ENCODE peak calls at places on chromosome 20, in five cellular contexts. Y is uterus, H is A549, R is neuronal stem cell, M is heart left ventricle. E is an unnamed sample. For H3K4me1, the result is how much of the 10 kb centered on the place peaks cover.

GRCh38 chr20:15756001-15756400 is 817.2 kb downstream of the KIF16B start:
- DNase-seq in M (no peak), R (no peak), H (no peak), Y (no peak), E (no peak)

GRCh38 chr20:4342631-4343030 is 327.3 kb upstream of the RNF24 start:
- DNase-seq in H (no peak), R (no peak), M (no peak), Y (no peak), E (no peak)

GRCh38 chr20:48843125-48843806 is 15.5 kb upstream of the PREX1 start:
- DNase-seq in Y (no peak), M (no peak), R (no peak), H (peak), E (no peak)

GRCh38 chr20:57090590-57091560 is 175.6 kb downstream of the BMP7 start:
- DNase-seq in R (no peak), H (no peak), Y (no peak), M (no peak), E (no peak)

GRCh38 chr20:4829494-4830211 is 107.9 kb downstream of the PRND start:
- DNase-seq in M (peak), H (no peak), R (no peak), Y (peak), E (no peak)

GRCh38 chr20:25676164-25676809 is 20.4 kb downstream of the ZNF337 start:
- DNase-seq in Y (no peak), M (no peak), H (peak), R (no peak), E (no peak)

GRCh38 chr20:61937963-61938838 is 127.5 kb downstream of the TAF4 start:
- DNase-seq in M (peak), H (no peak), Y (no peak), R (no peak), E (no peak)

GRCh38 chr20:53438368-53438767 is 155.3 kb downstream of the ZNF217 start:
- DNase-seq in R (no peak), M (no peak), Y (no peak), H (no peak), E (no peak)

GRCh38 chr20:1417273-1417672 is 24.4 kb upstream of the FKBP1A start:
- DNase-seq in Y (no peak), H (no peak), M (no peak), R (no peak), E (no peak)

GRCh38 chr20:137668-138131 is 4.7 kb upstream of the DEFB126 start:
- DNase-seq in R (no peak), M (no peak), H (peak), Y (no peak), E (peak)

GRCh38 chr20:17946572-17947473 is 21.8 kb downstream of the SNX5 start:
- DNase-seq in M (no peak), Y (no peak), R (no peak), H (no peak), E (no peak)

GRCh38 chr20:17948442-17948841 is 20.2 kb downstream of the SNX5 start:
- DNase-seq in R (no peak), M (no peak), H (no peak), Y (no peak), E (no peak)

GRCh38 chr20:17944854-17945474 is 23.6 kb downstream of the SNX5 start:
- DNase-seq in R (no peak), Y (no peak), H (no peak), M (no peak), E (no peak)

GRCh38 chr20:17947474-17947815 is 21.1 kb downstream of the SNX5 start:
- DNase-seq in H (no peak), R (no peak), Y (no peak), M (no peak), E (no peak)

DNA sequence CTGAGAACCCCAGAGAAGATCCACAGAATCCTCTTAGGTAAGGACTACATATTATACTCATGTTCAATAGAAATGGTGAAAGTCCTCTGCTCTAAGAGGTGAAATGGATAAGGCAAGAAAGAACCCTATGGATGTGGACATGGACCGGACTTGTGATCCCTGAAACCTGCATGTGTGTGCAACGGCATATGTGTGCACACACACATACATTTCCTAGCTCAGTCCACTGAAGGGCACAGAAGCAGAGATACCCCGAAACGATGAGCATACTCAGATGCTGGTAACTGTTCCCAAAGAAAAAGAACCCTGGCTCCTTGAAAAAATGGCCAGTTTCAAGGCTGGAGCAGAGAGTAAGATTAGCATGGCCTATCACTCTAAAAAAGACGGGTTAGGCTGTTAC is 22.6 kb downstream of the SNX5 start:
- DNase-seq in M (no peak), R (no peak), Y (no peak), H (no peak), E (no peak)
- H3K4me1 ChIP-seq in M (under half), R (under half), Y (under half), H (under half), E (under half)

GRCh38 chr20:44703183-44703925 is 11.8 kb upstream of the CCN5 start:
- DNase-seq in R (no peak), M (no peak), H (no peak), Y (no peak), E (no peak)

GRCh38 chr20:44702776-44703175 is 12.4 kb upstream of the CCN5 start:
- DNase-seq in H (no peak), R (no peak), M (peak), Y (peak), E (no peak)

GRCh38 chr20:44705364-44706094 is 9.6 kb upstream of the CCN5 start:
- DNase-seq in M (no peak), R (no peak), Y (no peak), H (no peak), E (no peak)

GRCh38 chr20:44704551-44704971 is 10.6 kb upstream of the CCN5 start:
- DNase-seq in H (no peak), R (no peak), M (no peak), Y (no peak), E (no peak)

DNA sequence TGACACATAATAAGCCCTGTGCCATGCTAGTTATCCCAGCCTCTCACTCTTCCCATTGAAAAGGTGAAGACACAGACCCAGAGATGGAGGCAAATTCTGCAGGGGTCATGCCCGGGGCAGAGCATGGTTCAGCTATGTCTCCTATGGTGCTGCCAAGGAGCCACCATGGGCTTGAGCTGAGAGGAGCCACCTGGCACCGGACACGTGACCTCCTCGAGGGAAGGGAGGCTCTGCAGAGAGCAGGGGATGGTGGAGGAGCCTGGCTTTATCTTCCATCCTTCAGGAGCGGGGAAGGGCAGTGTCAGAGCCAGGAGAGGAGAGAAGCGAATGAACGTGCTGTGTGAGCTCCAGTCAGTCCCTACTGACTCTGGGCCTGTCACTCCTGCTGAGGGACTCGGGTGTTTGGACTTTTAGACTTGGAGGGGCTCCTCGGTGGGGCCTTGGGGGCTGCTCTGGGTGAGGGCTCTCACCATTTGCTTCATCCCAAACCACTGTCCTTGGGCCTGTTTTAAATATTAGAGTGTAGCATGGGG is 11.1 kb upstream of the CCN5 start:
- DNase-seq in H (no peak), R (no peak), M (no peak), Y (no peak), E (no peak)
- H3K4me1 ChIP-seq in H (under half), R (under half), M (half or more), Y (under half), E (under half)

DNA sequence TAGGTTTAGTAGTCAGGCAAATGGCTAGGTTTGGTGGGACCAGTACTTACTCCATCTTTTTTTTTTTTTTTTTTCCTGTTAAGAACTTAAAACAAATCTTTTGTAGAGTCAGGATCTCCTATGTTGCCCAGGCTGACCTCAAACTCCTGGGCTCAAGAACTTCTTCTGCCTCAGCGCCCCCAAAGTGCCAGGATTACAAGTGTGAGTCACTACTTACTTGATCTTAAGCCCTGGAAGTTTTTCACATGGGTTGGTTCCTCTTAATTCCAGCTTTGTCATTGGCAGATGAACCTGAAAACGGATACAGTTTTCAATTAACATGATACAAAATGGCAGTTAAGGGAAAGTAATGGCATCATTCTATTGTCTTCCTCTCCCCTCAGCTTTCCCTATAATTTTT is 179.4 kb upstream of the JAG1 start:
- DNase-seq in M (no peak), R (peak), Y (no peak), H (no peak), E (no peak)
- H3K4me1 ChIP-seq in M (under half), R (under half), Y (under half), H (half or more), E (under half)

GRCh38 chr20:50969912-50970311 is 11.3 kb downstream of the MOCS3 start:
- DNase-seq in R (no peak), M (no peak), H (no peak), Y (no peak), E (no peak)

GRCh38 chr20:50967621-50968020 is 9.0 kb downstream of the MOCS3 start:
- DNase-seq in Y (no peak), H (no peak), R (peak), M (no peak), E (no peak)

GRCh38 chr20:50969416-50969815 is 10.8 kb downstream of the MOCS3 start:
- DNase-seq in Y (no peak), M (no peak), R (no peak), H (no peak), E (no peak)

GRCh38 chr20:50968289-50968688 is 9.7 kb downstream of the MOCS3 start:
- DNase-seq in M (no peak), Y (no peak), H (no peak), R (no peak), E (no peak)
- H3K4me1 ChIP-seq in M (under half), Y (under half), H (under half), R (under half), E (under half)

GRCh38 chr20:62997626-62998025 is 9.1 kb downstream of the BHLHE23 start:
- DNase-seq in M (no peak), R (no peak), H (no peak), Y (no peak), E (no peak)

GRCh38 chr20:63000958-63001357 is 5.8 kb downstream of the BHLHE23 start:
- DNase-seq in Y (no peak), M (no peak), H (no peak), R (no peak), E (no peak)

GRCh38 chr20:62998449-62998848 is 8.3 kb downstream of the BHLHE23 start:
- DNase-seq in H (no peak), M (no peak), Y (no peak), R (no peak), E (no peak)

GRCh38 chr20:62999580-62999979 is 7.2 kb downstream of the BHLHE23 start:
- DNase-seq in Y (no peak), H (no peak), R (no peak), M (no peak), E (no peak)

GRCh38 chr20:63000036-63000435 is 6.7 kb downstream of the BHLHE23 start:
- DNase-seq in R (no peak), Y (no peak), M (no peak), H (no peak), E (no peak)
- H3K4me1 ChIP-seq in R (under half), Y (under half), M (under half), H (under half), E (under half)

DNA sequence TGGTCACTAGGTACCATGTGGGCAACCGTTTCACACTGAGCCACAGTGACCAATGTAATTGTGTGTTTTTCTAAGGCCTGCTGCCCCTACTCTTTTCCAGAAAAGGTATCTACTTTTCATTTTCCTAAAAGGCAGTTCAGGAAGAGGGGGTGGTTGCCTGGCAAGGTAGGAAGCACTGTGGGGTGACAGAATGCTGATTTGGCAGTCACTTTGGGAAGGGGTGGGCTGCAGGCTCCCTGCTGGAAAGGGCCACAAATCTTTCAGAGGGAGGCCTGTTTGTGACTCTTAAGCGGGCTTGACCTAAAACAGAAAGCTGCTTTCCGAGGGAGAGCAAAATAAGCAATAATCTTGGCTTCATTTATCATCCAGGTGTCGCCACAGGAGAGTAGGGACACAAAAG is 5.2 kb upstream of the NNAT start:
- DNase-seq in Y (no peak), H (no peak), R (no peak), M (no peak), E (no peak)
- H3K4me1 ChIP-seq in Y (under half), H (under half), R (under half), M (half or more), E (under half)

GRCh38 chr20:59340186-59340885 is 39.9 kb downstream of the EDN3 start:
- DNase-seq in M (no peak), Y (no peak), H (no peak), R (no peak), E (no peak)
- H3K4me1 ChIP-seq in M (under half), Y (under half), H (under half), R (under half), E (under half)

GRCh38 chr20:32364554-32365208 is 6.5 kb downstream of the ASXL1 start:
- DNase-seq in R (no peak), Y (no peak), H (no peak), M (no peak), E (no peak)
- H3K4me1 ChIP-seq in R (under half), Y (under half), H (half or more), M (half or more), E (under half)

E was measured in HAP-1.